ENCODE peak calls at places on chromosomes 1 and 21, in eight cellular contexts. M is NCI-H524; Y is NCI-H446 treated with DMSO at 0.1 percent for 48 hours; A is lower lobe of right lung; Q is astrocyte; K is central memory CD4-positive, alpha-beta T cell; U is right cardiac atrium; H is left ventricle myocardium inferior. G is an unnamed sample.

GRCh38 chr1:107926436-107927080 is 38.4 kb downstream of the VAV3 start:
- DNase-seq in Y (peak; percentile 21), M (no peak), U (no peak), A (no peak), Q (peak; percentile 6), H (no peak), K (no peak), G (no peak)

GRCh38 chr1:154429841-154430611 is 24.9 kb downstream of the IL6R start:
- DNase-seq in Y (no peak), A (no peak), Q (no peak), U (peak; percentile 48), K (no peak), H (no peak), M (no peak), G (no peak)

GRCh38 chr1:100604372-100604771 is 66.4 kb downstream of the GPR88 start:
- DNase-seq in Y (no peak), H (no peak), M (no peak), K (no peak), A (no peak), Q (no peak), U (no peak), G (no peak)

GRCh38 chr1:50257029-50257428 is 148.3 kb downstream of the ELAVL4 start:
- DNase-seq in A (no peak), Y (no peak), U (no peak), K (no peak), H (no peak), M (no peak), Q (no peak), G (no peak)

GRCh38 chr21:44337941-44338895 is 972 bp downstream of the CFAP410 start:
- DNase-seq in A (peak; percentile 76), Q (peak; percentile 42), K (peak; percentile 45), Y (peak; percentile 12), H (peak; percentile 61), M (peak; percentile 25), U (peak; percentile 86), G (peak; percentile 72)

GRCh38 chr1:230641900-230642262 is 400 bp upstream of the COG2 start:
- DNase-seq in U (no peak), H (no peak), A (no peak), M (no peak), Q (no peak), K (no peak), Y (no peak), G (no peak)

GRCh38 chr21:37176716-37177115 is 90.4 kb downstream of the VPS26C start:
- DNase-seq in Y (no peak), K (no peak), M (no peak), Q (no peak), U (no peak), H (no peak), A (no peak), G (no peak)

GRCh38 chr1:227899141-227899819 is 48.5 kb downstream of the WNT9A start:
- DNase-seq in K (no peak), Q (no peak), M (no peak), Y (no peak), U (peak; percentile 29), H (peak; percentile 9), A (peak; percentile 24), G (no peak)

GRCh38 chr1:60560701-60561100 is 487.1 kb upstream of the C1orf87 start:
- DNase-seq in Q (no peak), H (no peak), Y (no peak), A (no peak), U (no peak), M (no peak), K (no peak), G (no peak)

GRCh38 chr1:202306535-202307345 is 35.0 kb downstream of the UBE2T start:
- DNase-seq in A (no peak), M (no peak), K (no peak), H (no peak), Y (no peak), Q (no peak), U (no peak), G (peak; percentile 38)

GRCh38 chr1:65939636-65940035 is 146.9 kb downstream of the PDE4B start:
- DNase-seq in A (peak; percentile 52), K (no peak), U (no peak), H (no peak), M (no peak), Y (no peak), Q (no peak), G (no peak)

GRCh38 chr1:56311766-56312165 is 267.6 kb downstream of the PLPP3 start:
- DNase-seq in Q (no peak), A (no peak), Y (no peak), U (no peak), K (no peak), H (no peak), M (no peak), G (no peak)

GRCh38 chr1:221720545-221720944 is 21.3 kb downstream of the DUSP10 start:
- DNase-seq in A (no peak), K (no peak), M (no peak), U (no peak), Q (no peak), H (no peak), Y (no peak), G (no peak)

GRCh38 chr1:234564035-234565029 is 45.6 kb downstream of the IRF2BP2 start:
- DNase-seq in U (no peak), Y (no peak), M (no peak), H (no peak), A (no peak), K (no peak), Q (peak; percentile 97), G (no peak)

GRCh38 chr1:156422602-156423091 is 53.6 kb downstream of the RHBG start:
- DNase-seq in K (no peak), M (no peak), U (no peak), H (no peak), Y (no peak), A (no peak), Q (no peak), G (peak; percentile 69)

GRCh38 chr21:36087362-36088138 is 17.7 kb downstream of the CBR1 start:
- DNase-seq in M (no peak), K (no peak), A (no peak), U (no peak), H (no peak), Y (no peak), Q (no peak), G (peak; percentile 18)

GRCh38 chr1:109759513-109760334 is 4.0 kb downstream of the EPS8L3 start:
- DNase-seq in K (no peak), U (peak; percentile 42), Q (no peak), A (peak; percentile 42), M (no peak), Y (no peak), H (no peak), G (no peak)

GRCh38 chr1:202084791-202085681 is 37.7 kb upstream of the GPR37L1 start:
- DNase-seq in M (no peak), K (no peak), Y (no peak), U (no peak), Q (no peak), H (no peak), A (peak; percentile 49), G (no peak)

GRCh38 chr21:42463861-42464515 is 32.0 kb downstream of the RSPH1 start:
- DNase-seq in U (no peak), M (no peak), Y (no peak), H (no peak), K (peak; percentile 80), Q (peak; percentile 63), A (peak; percentile 58), G (no peak)

GRCh38 chr1:89761901-89762300 is 58.9 kb upstream of the LRRC8D start:
- DNase-seq in A (no peak), K (no peak), Q (peak; percentile 23), M (no peak), U (no peak), H (no peak), Y (no peak), G (no peak)

GRCh38 chr1:42999308-42999707 is 40.6 kb upstream of the SLC2A1 start:
- DNase-seq in A (no peak), M (no peak), Q (peak; percentile 68), Y (no peak), K (no peak), H (no peak), U (no peak), G (no peak)

GRCh38 chr21:39441502-39442475 is 3.8 kb downstream of the LCA5L start:
- DNase-seq in H (no peak), U (no peak), K (peak; percentile 17), M (peak; percentile 23), Y (no peak), A (no peak), Q (peak; percentile 32), G (no peak)

GRCh38 chr1:52925571-52926005 is 1.5 kb upstream of the SCP2 start:
- DNase-seq in K (no peak), U (peak; percentile 73), H (no peak), M (peak; percentile 23), Q (no peak), A (no peak), Y (no peak), G (no peak)

GRCh38 chr1:155184835-155185782 is 11.5 kb downstream of the TRIM46 start:
- DNase-seq in Q (no peak), H (peak; percentile 47), U (peak; percentile 72), M (no peak), Y (no peak), A (peak; percentile 84), K (no peak), G (no peak)

GRCh38 chr1:183218981-183219621 is 33.0 kb downstream of the LAMC2 start:
- DNase-seq in H (no peak), Y (no peak), M (no peak), Q (no peak), U (peak; percentile 67), K (peak; percentile 58), A (no peak), G (no peak)

GRCh38 chr1:161019767-161020572 is 982 bp downstream of the F11R start:
- DNase-seq in U (no peak), M (no peak), H (no peak), Y (no peak), K (no peak), A (no peak), Q (no peak), G (no peak)

GRCh38 chr1:94919241-94920030 is 7.5 kb downstream of the CNN3 start:
- DNase-seq in H (no peak), M (no peak), U (no peak), Y (no peak), Q (no peak), A (no peak), K (no peak), G (no peak)

GRCh38 chr1:196515904-196516303 is 92.3 kb downstream of the KCNT2 start:
- DNase-seq in H (no peak), U (no peak), Y (no peak), A (no peak), Q (no peak), K (no peak), M (no peak), G (no peak)

GRCh38 chr1:6157132-6157527 is 23.0 kb downstream of the CHD5 start:
- DNase-seq in M (no peak), H (no peak), Q (peak; percentile 2), Y (no peak), A (no peak), K (no peak), U (no peak), G (no peak)

GRCh38 chr1:25765152-25765909 is 34.7 kb upstream of the SELENON start:
- DNase-seq in U (no peak), H (no peak), A (no peak), K (no peak), M (no peak), Y (no peak), Q (no peak), G (no peak)

GRCh38 chr1:116910379-116911165 is 856 bp downstream of the PTGFRN start:
- DNase-seq in M (no peak), Y (no peak), A (peak; percentile 72), H (peak; percentile 55), Q (no peak), U (peak; percentile 79), K (peak; percentile 36), G (no peak)

GRCh38 chr1:29457496-29458368 is 221.4 kb downstream of the PTPRU start:
- DNase-seq in Q (no peak), U (no peak), M (peak; percentile 14), A (no peak), K (no peak), H (no peak), Y (no peak), G (no peak)

GRCh38 chr21:34199121-34199910 is 125.9 kb downstream of the MRPS6 start:
- DNase-seq in Y (no peak), M (peak; percentile 36), Q (no peak), K (peak; percentile 8), H (no peak), U (no peak), A (no peak), G (peak; percentile 40)

GRCh38 chr1:87451229-87451900 is 122.7 kb downstream of the LMO4 start:
- DNase-seq in U (no peak), M (no peak), Q (peak; percentile 51), A (no peak), K (no peak), H (no peak), Y (no peak), G (no peak)